ENCODE peak calls at places on chromosomes 13 and 19, in six cellular contexts. One of them, this sample, is unnamed.

GRCh38 chr13:113761136-113761535 is 2.1 kb downstream of the TMEM255B start:
- DNase-seq in left ventricle myocardium inferior: no peak
- DNase-seq in spleen: peak; percentile 64
- DNase-seq in endodermal cell: peak; percentile 27
- DNase-seq in cardiac muscle cell: no peak
- DNase-seq in effector memory CD4-positive, alpha-beta T cell: no peak
- DNase-seq in this sample: peak; percentile 40

GRCh38 chr19:48271531-48272151 is 1.8 kb downstream of the ZNF114 start:
- DNase-seq in left ventricle myocardium inferior: peak; percentile 40
- DNase-seq in spleen: peak; percentile 85
- DNase-seq in endodermal cell: peak; percentile 91
- DNase-seq in cardiac muscle cell: peak; percentile 61
- DNase-seq in effector memory CD4-positive, alpha-beta T cell: no peak
- DNase-seq in this sample: peak; percentile 74

GRCh38 chr13:30615851-30616311 is 1.8 kb upstream of the USPL1 start:
- DNase-seq in left ventricle myocardium inferior: no peak
- DNase-seq in spleen: no peak
- DNase-seq in endodermal cell: no peak
- DNase-seq in cardiac muscle cell: peak; percentile 4
- DNase-seq in effector memory CD4-positive, alpha-beta T cell: no peak
- DNase-seq in this sample: no peak

GRCh38 chr19:55538132-55538531 is 1.2 kb upstream of the SBK2 start:
- DNase-seq in left ventricle myocardium inferior: no peak
- DNase-seq in spleen: no peak
- DNase-seq in endodermal cell: no peak
- DNase-seq in cardiac muscle cell: no peak
- DNase-seq in effector memory CD4-positive, alpha-beta T cell: no peak
- DNase-seq in this sample: no peak

GRCh38 chr13:26062853-26063444 is 11.1 kb upstream of the SHISA2 start:
- DNase-seq in left ventricle myocardium inferior: no peak
- DNase-seq in spleen: no peak
- DNase-seq in endodermal cell: peak; percentile 68
- DNase-seq in cardiac muscle cell: peak; percentile 75
- DNase-seq in effector memory CD4-positive, alpha-beta T cell: no peak
- DNase-seq in this sample: no peak

GRCh38 chr13:114142640-114143490 is 10.4 kb upstream of the RASA3 start:
- DNase-seq in left ventricle myocardium inferior: no peak
- DNase-seq in spleen: peak; percentile 92
- DNase-seq in endodermal cell: peak; percentile 64
- DNase-seq in cardiac muscle cell: no peak
- DNase-seq in effector memory CD4-positive, alpha-beta T cell: peak; percentile 70
- DNase-seq in this sample: peak; percentile 77

GRCh38 chr13:94309997-94310842 is 169.3 kb downstream of the DCT start:
- DNase-seq in left ventricle myocardium inferior: no peak
- DNase-seq in spleen: no peak
- DNase-seq in endodermal cell: no peak
- DNase-seq in cardiac muscle cell: no peak
- DNase-seq in effector memory CD4-positive, alpha-beta T cell: no peak
- DNase-seq in this sample: no peak

GRCh38 chr13:90302113-90302512 is 1045.4 kb upstream of the MIR17HG start:
- DNase-seq in left ventricle myocardium inferior: no peak
- DNase-seq in spleen: no peak
- DNase-seq in endodermal cell: no peak
- DNase-seq in cardiac muscle cell: no peak
- DNase-seq in effector memory CD4-positive, alpha-beta T cell: no peak
- DNase-seq in this sample: no peak

GRCh38 chr19:48671456-48671995 is 1.3 kb downstream of the NTN5 start:
- DNase-seq in left ventricle myocardium inferior: no peak
- DNase-seq in spleen: no peak
- DNase-seq in endodermal cell: no peak
- DNase-seq in cardiac muscle cell: no peak
- DNase-seq in effector memory CD4-positive, alpha-beta T cell: no peak
- DNase-seq in this sample: no peak

GRCh38 chr13:78298657-78299056 is 304.7 kb downstream of the POU4F1 start:
- DNase-seq in left ventricle myocardium inferior: no peak
- DNase-seq in spleen: no peak
- DNase-seq in endodermal cell: no peak
- DNase-seq in cardiac muscle cell: no peak
- DNase-seq in effector memory CD4-positive, alpha-beta T cell: no peak
- DNase-seq in this sample: no peak

GRCh38 chr19:44752816-44753618 is 4.5 kb downstream of the BCL3 start:
- DNase-seq in left ventricle myocardium inferior: peak; percentile 90
- DNase-seq in spleen: peak; percentile 99
- DNase-seq in endodermal cell: peak; percentile 89
- DNase-seq in cardiac muscle cell: peak; percentile 77
- DNase-seq in effector memory CD4-positive, alpha-beta T cell: peak; percentile 95
- DNase-seq in this sample: peak; percentile 97

GRCh38 chr13:43933378-43933777 is 53.7 kb downstream of the LACC1 start:
- DNase-seq in left ventricle myocardium inferior: no peak
- DNase-seq in spleen: no peak
- DNase-seq in endodermal cell: no peak
- DNase-seq in cardiac muscle cell: no peak
- DNase-seq in effector memory CD4-positive, alpha-beta T cell: no peak
- DNase-seq in this sample: no peak

GRCh38 chr19:57708641-57709354 is at the start of gene ZNF154:
- DNase-seq in left ventricle myocardium inferior: peak; percentile 21
- DNase-seq in spleen: peak; percentile 84
- DNase-seq in endodermal cell: peak; percentile 94
- DNase-seq in cardiac muscle cell: peak; percentile 92
- DNase-seq in effector memory CD4-positive, alpha-beta T cell: no peak
- DNase-seq in this sample: peak; percentile 64

GRCh38 chr13:69857188-69857821 is 250.3 kb upstream of the ATXN8OS start:
- DNase-seq in left ventricle myocardium inferior: no peak
- DNase-seq in spleen: no peak
- DNase-seq in endodermal cell: no peak
- DNase-seq in cardiac muscle cell: peak; percentile 86
- DNase-seq in effector memory CD4-positive, alpha-beta T cell: no peak
- DNase-seq in this sample: no peak

GRCh38 chr13:112079696-112080095 is 12.7 kb downstream of the SOX1 start:
- DNase-seq in left ventricle myocardium inferior: no peak
- DNase-seq in spleen: no peak
- DNase-seq in endodermal cell: peak; percentile 60
- DNase-seq in cardiac muscle cell: no peak
- DNase-seq in effector memory CD4-positive, alpha-beta T cell: no peak
- DNase-seq in this sample: no peak

GRCh38 chr19:2424686-2425621 is 2.4 kb downstream of the TIMM13 start:
- DNase-seq in left ventricle myocardium inferior: peak; percentile 43
- DNase-seq in spleen: peak; percentile 86
- DNase-seq in endodermal cell: peak; percentile 91
- DNase-seq in cardiac muscle cell: peak; percentile 65
- DNase-seq in effector memory CD4-positive, alpha-beta T cell: no peak
- DNase-seq in this sample: peak; percentile 67

GRCh38 chr13:48431431-48431830 is 18.5 kb upstream of the LPAR6 start:
- DNase-seq in left ventricle myocardium inferior: no peak
- DNase-seq in spleen: no peak
- DNase-seq in endodermal cell: no peak
- DNase-seq in cardiac muscle cell: no peak
- DNase-seq in effector memory CD4-positive, alpha-beta T cell: no peak
- DNase-seq in this sample: no peak

GRCh38 chr19:28917661-28918060 is 295.3 kb downstream of the UQCRFS1 start:
- DNase-seq in left ventricle myocardium inferior: no peak
- DNase-seq in spleen: no peak
- DNase-seq in endodermal cell: no peak
- DNase-seq in cardiac muscle cell: no peak
- DNase-seq in effector memory CD4-positive, alpha-beta T cell: no peak
- DNase-seq in this sample: no peak

GRCh38 chr13:28574617-28575142 is 79.8 kb upstream of the FLT1 start:
- DNase-seq in left ventricle myocardium inferior: no peak
- DNase-seq in spleen: no peak
- DNase-seq in endodermal cell: no peak
- DNase-seq in cardiac muscle cell: no peak
- DNase-seq in effector memory CD4-positive, alpha-beta T cell: no peak
- DNase-seq in this sample: no peak

GRCh38 chr13:29799041-29799440 is 51.4 kb downstream of the UBL3 start:
- DNase-seq in left ventricle myocardium inferior: no peak
- DNase-seq in spleen: no peak
- DNase-seq in endodermal cell: no peak
- DNase-seq in cardiac muscle cell: no peak
- DNase-seq in effector memory CD4-positive, alpha-beta T cell: no peak
- DNase-seq in this sample: no peak

GRCh38 chr19:6204866-6205723 is 69.6 kb downstream of the ACSBG2 start:
- DNase-seq in left ventricle myocardium inferior: no peak
- DNase-seq in spleen: no peak
- DNase-seq in endodermal cell: peak; percentile 40
- DNase-seq in cardiac muscle cell: no peak
- DNase-seq in effector memory CD4-positive, alpha-beta T cell: no peak
- DNase-seq in this sample: peak; percentile 59

GRCh38 chr13:87089391-87089790 is 581.8 kb upstream of the SLITRK5 start:
- DNase-seq in left ventricle myocardium inferior: no peak
- DNase-seq in spleen: no peak
- DNase-seq in endodermal cell: no peak
- DNase-seq in cardiac muscle cell: no peak
- DNase-seq in effector memory CD4-positive, alpha-beta T cell: no peak
- DNase-seq in this sample: no peak

GRCh38 chr13:56718791-56719190 is 421.9 kb upstream of the PRR20A start:
- DNase-seq in left ventricle myocardium inferior: no peak
- DNase-seq in spleen: no peak
- DNase-seq in endodermal cell: no peak
- DNase-seq in cardiac muscle cell: no peak
- DNase-seq in effector memory CD4-positive, alpha-beta T cell: no peak
- DNase-seq in this sample: no peak

GRCh38 chr13:32427852-32428580 is at the start of gene N4BP2L1:
- DNase-seq in left ventricle myocardium inferior: peak; percentile 64
- DNase-seq in spleen: peak; percentile 94
- DNase-seq in endodermal cell: peak; percentile 85
- DNase-seq in cardiac muscle cell: peak; percentile 50
- DNase-seq in effector memory CD4-positive, alpha-beta T cell: peak; percentile 80
- DNase-seq in this sample: peak; percentile 93

DNA sequence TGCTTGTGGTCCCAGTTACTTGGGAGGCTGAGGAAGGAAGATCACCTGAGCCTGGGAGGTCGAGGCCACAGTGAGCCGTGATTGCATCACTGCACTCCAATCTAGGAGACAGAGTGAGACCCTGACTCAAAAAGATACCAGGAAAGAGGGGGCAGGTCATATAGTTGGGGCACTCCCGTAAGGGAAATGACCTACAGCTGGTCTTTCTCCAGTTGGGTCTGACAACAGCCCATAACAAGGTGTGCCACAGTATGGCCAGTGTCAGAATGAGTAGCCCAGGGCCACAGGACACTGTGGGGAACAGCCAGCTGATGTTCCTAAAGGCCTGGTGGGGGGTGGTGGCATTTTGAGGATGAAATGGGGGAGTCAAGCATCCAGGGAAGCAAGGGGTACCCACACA is 10.8 kb downstream of the DNMT1 start:
- DNase-seq in left ventricle myocardium inferior: no peak
- DNase-seq in spleen: no peak
- DNase-seq in endodermal cell: no peak
- DNase-seq in cardiac muscle cell: no peak
- DNase-seq in effector memory CD4-positive, alpha-beta T cell: no peak
- DNase-seq in this sample: no peak
- H3K36me3 ChIP-seq in left ventricle myocardium inferior: peaks cover 44% of the 10 kb centered on the region
- H3K36me3 ChIP-seq in spleen: no peaks in the 10 kb centered on the region
- H3K36me3 ChIP-seq in endodermal cell: peaks cover 53% of the 10 kb centered on the region
- H3K36me3 ChIP-seq in cardiac muscle cell: peaks cover 12% of the 10 kb centered on the region
- H3K36me3 ChIP-seq in effector memory CD4-positive, alpha-beta T cell: peaks cover 53% of the 10 kb centered on the region
- H3K36me3 ChIP-seq in this sample: peaks cover 44% of the 10 kb centered on the region

GRCh38 chr19:56660381-56661105 is 11.0 kb downstream of the ZNF835 start:
- DNase-seq in left ventricle myocardium inferior: peak; percentile 27
- DNase-seq in spleen: no peak
- DNase-seq in endodermal cell: no peak
- DNase-seq in cardiac muscle cell: no peak
- DNase-seq in effector memory CD4-positive, alpha-beta T cell: no peak
- DNase-seq in this sample: no peak
- H3K4me3 ChIP-seq in left ventricle myocardium inferior: peak overlapping the region; percentile 48
- H3K4me3 ChIP-seq in spleen: no peak overlapping the region
- H3K4me3 ChIP-seq in endodermal cell: no peak overlapping the region
- H3K4me3 ChIP-seq in cardiac muscle cell: no peak overlapping the region
- H3K4me3 ChIP-seq in effector memory CD4-positive, alpha-beta T cell: no peak overlapping the region
- H3K4me3 ChIP-seq in this sample: no peak overlapping the region

DNA sequence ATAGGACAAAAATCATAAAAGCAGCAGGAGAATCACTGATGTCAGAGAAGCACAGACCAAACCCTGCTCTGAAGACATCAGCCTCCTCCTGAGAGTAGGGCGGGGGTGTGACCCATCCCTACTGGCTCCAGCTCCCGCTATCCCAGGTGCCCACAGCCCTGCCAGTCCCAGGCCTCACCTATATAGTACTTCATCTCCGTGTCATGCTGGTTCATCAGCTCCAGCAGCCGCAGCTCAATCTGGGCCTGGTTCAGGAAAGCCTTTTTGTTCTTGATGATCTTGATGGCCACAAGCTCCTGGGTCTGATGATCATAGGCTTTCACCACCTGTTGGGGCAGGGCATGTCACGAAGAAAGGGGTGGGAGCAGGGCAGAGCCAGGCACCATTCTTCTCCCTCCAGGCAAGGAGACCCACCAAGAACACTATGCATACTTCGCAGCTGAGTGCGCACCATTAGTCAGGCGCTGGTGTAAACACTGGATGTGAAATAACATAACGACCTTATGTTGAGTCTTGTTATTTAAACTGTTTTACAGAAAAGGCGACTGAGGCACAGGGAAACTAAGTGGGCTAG is 4.2 kb downstream of the DYRK1B start:
- DNase-seq in left ventricle myocardium inferior: no peak
- DNase-seq in spleen: no peak
- DNase-seq in endodermal cell: no peak
- DNase-seq in cardiac muscle cell: no peak
- DNase-seq in effector memory CD4-positive, alpha-beta T cell: no peak
- DNase-seq in this sample: no peak
- H3K36me3 ChIP-seq in left ventricle myocardium inferior: peaks cover 70% of the 10 kb centered on the region
- H3K36me3 ChIP-seq in spleen: no peaks in the 10 kb centered on the region
- H3K36me3 ChIP-seq in endodermal cell: peaks cover 57% of the 10 kb centered on the region
- H3K36me3 ChIP-seq in cardiac muscle cell: peaks cover 23% of the 10 kb centered on the region
- H3K36me3 ChIP-seq in effector memory CD4-positive, alpha-beta T cell: peaks cover 50% of the 10 kb centered on the region
- H3K36me3 ChIP-seq in this sample: peaks cover 64% of the 10 kb centered on the region

GRCh38 chr19:18649371-18650047 is 12.7 kb downstream of the KLHL26 start:
- DNase-seq in left ventricle myocardium inferior: peak; percentile 86
- DNase-seq in spleen: peak; percentile 89
- DNase-seq in endodermal cell: peak; percentile 82
- DNase-seq in cardiac muscle cell: peak; percentile 53
- DNase-seq in effector memory CD4-positive, alpha-beta T cell: no peak
- DNase-seq in this sample: peak; percentile 77

GRCh38 chr19:18647807-18648206 is 11.0 kb downstream of the KLHL26 start:
- DNase-seq in left ventricle myocardium inferior: no peak
- DNase-seq in spleen: no peak
- DNase-seq in endodermal cell: no peak
- DNase-seq in cardiac muscle cell: no peak
- DNase-seq in effector memory CD4-positive, alpha-beta T cell: no peak
- DNase-seq in this sample: no peak

GRCh38 chr19:18647371-18647767 is 10.5 kb downstream of the KLHL26 start:
- DNase-seq in left ventricle myocardium inferior: no peak
- DNase-seq in spleen: no peak
- DNase-seq in endodermal cell: no peak
- DNase-seq in cardiac muscle cell: no peak
- DNase-seq in effector memory CD4-positive, alpha-beta T cell: no peak
- DNase-seq in this sample: no peak

GRCh38 chr19:18650048-18650435 is 13.2 kb downstream of the KLHL26 start:
- DNase-seq in left ventricle myocardium inferior: peak; percentile 58
- DNase-seq in spleen: no peak
- DNase-seq in endodermal cell: peak; percentile 85
- DNase-seq in cardiac muscle cell: no peak
- DNase-seq in effector memory CD4-positive, alpha-beta T cell: no peak
- DNase-seq in this sample: no peak

DNA sequence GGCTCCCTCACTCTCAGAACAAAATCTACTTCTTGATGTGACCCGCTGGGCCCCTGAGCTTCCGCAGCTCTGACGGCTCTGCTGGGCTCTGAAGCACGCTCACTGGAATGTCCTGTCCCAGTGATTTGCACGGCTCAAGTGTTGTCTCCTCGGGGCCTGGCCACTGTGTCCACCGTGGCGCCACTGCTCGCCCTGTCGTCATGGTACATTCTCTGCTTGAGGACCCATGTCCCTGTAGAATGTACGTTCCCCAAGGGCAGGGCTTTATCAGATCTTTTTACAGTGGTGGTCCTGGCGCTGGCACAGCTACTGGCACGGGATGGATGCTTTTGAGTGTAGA is 12.1 kb downstream of the KLHL26 start:
- DNase-seq in left ventricle myocardium inferior: no peak
- DNase-seq in spleen: no peak
- DNase-seq in endodermal cell: peak; percentile 49
- DNase-seq in cardiac muscle cell: no peak
- DNase-seq in effector memory CD4-positive, alpha-beta T cell: no peak
- DNase-seq in this sample: no peak
- H3K4me3 ChIP-seq in left ventricle myocardium inferior: peak overlapping the region; percentile 52
- H3K4me3 ChIP-seq in spleen: no peak overlapping the region
- H3K4me3 ChIP-seq in endodermal cell: no peak overlapping the region
- H3K4me3 ChIP-seq in cardiac muscle cell: no peak overlapping the region
- H3K4me3 ChIP-seq in effector memory CD4-positive, alpha-beta T cell: no peak overlapping the region
- H3K4me3 ChIP-seq in this sample: peak overlapping the region; percentile 11

This sample was measured in upper lobe of right lung.